ENCODE peak calls at places on chromosome 1, in seven cellular contexts. One of them, this sample, is unnamed.

GRCh38 chr1:208189716-208190115 is 54.5 kb downstream of the PLXNA2 start:
- DNase-seq in upper lobe of right lung: no peak
- DNase-seq in lower lobe of right lung: no peak
- DNase-seq in heart right ventricle: no peak
- DNase-seq in hepatocyte: no peak
- DNase-seq in uterus: no peak
- DNase-seq in astrocyte of the spinal cord: no peak
- DNase-seq in this sample: no peak

GRCh38 chr1:39405358-39405757 is 86.1 kb upstream of the BMP8A start:
- DNase-seq in upper lobe of right lung: no peak
- DNase-seq in lower lobe of right lung: no peak
- DNase-seq in heart right ventricle: no peak
- DNase-seq in hepatocyte: no peak
- DNase-seq in uterus: no peak
- DNase-seq in astrocyte of the spinal cord: no peak
- DNase-seq in this sample: peak

GRCh38 chr1:56644064-56644940 is 812 bp upstream of the PRKAA2 start:
- DNase-seq in upper lobe of right lung: no peak
- DNase-seq in lower lobe of right lung: no peak
- DNase-seq in heart right ventricle: no peak
- DNase-seq in hepatocyte: peak
- DNase-seq in uterus: no peak
- DNase-seq in astrocyte of the spinal cord: peak
- DNase-seq in this sample: peak

GRCh38 chr1:18302788-18303413 is 177.8 kb upstream of the KLHDC7A start:
- DNase-seq in upper lobe of right lung: no peak
- DNase-seq in lower lobe of right lung: no peak
- DNase-seq in heart right ventricle: no peak
- DNase-seq in hepatocyte: no peak
- DNase-seq in uterus: no peak
- DNase-seq in astrocyte of the spinal cord: no peak
- DNase-seq in this sample: no peak

GRCh38 chr1:21553116-21553926 is 44.1 kb downstream of the ALPL start:
- DNase-seq in upper lobe of right lung: no peak
- DNase-seq in lower lobe of right lung: no peak
- DNase-seq in heart right ventricle: no peak
- DNase-seq in hepatocyte: no peak
- DNase-seq in uterus: no peak
- DNase-seq in astrocyte of the spinal cord: peak
- DNase-seq in this sample: peak

GRCh38 chr1:19074361-19074901 is 118.0 kb upstream of the IFFO2 start:
- DNase-seq in upper lobe of right lung: no peak
- DNase-seq in lower lobe of right lung: peak
- DNase-seq in heart right ventricle: no peak
- DNase-seq in hepatocyte: no peak
- DNase-seq in uterus: no peak
- DNase-seq in astrocyte of the spinal cord: no peak
- DNase-seq in this sample: no peak

GRCh38 chr1:192954705-192955265 is 104.4 kb downstream of the UCHL5 start:
- DNase-seq in upper lobe of right lung: no peak
- DNase-seq in lower lobe of right lung: peak
- DNase-seq in heart right ventricle: no peak
- DNase-seq in hepatocyte: peak
- DNase-seq in uterus: no peak
- DNase-seq in astrocyte of the spinal cord: no peak
- DNase-seq in this sample: no peak

GRCh38 chr1:195188821-195189220 is 1419.4 kb downstream of the KCNT2 start:
- DNase-seq in upper lobe of right lung: no peak
- DNase-seq in lower lobe of right lung: no peak
- DNase-seq in heart right ventricle: no peak
- DNase-seq in hepatocyte: no peak
- DNase-seq in uterus: no peak
- DNase-seq in astrocyte of the spinal cord: peak
- DNase-seq in this sample: no peak

GRCh38 chr1:169584483-169585144 is 1.7 kb downstream of the F5 start:
- DNase-seq in upper lobe of right lung: no peak
- DNase-seq in lower lobe of right lung: no peak
- DNase-seq in heart right ventricle: no peak
- DNase-seq in hepatocyte: no peak
- DNase-seq in uterus: no peak
- DNase-seq in astrocyte of the spinal cord: no peak
- DNase-seq in this sample: no peak

GRCh38 chr1:223233410-223234163 is 90.5 kb upstream of the TLR5 start:
- DNase-seq in upper lobe of right lung: no peak
- DNase-seq in lower lobe of right lung: no peak
- DNase-seq in heart right ventricle: peak
- DNase-seq in hepatocyte: peak
- DNase-seq in uterus: no peak
- DNase-seq in astrocyte of the spinal cord: peak
- DNase-seq in this sample: peak

GRCh38 chr1:62436039-62436465 is 797 bp upstream of the USP1 start:
- DNase-seq in upper lobe of right lung: peak
- DNase-seq in lower lobe of right lung: peak
- DNase-seq in heart right ventricle: no peak
- DNase-seq in hepatocyte: no peak
- DNase-seq in uterus: peak
- DNase-seq in astrocyte of the spinal cord: no peak
- DNase-seq in this sample: no peak

GRCh38 chr1:220813013-220813412 is 26.3 kb downstream of the MTARC1 start:
- DNase-seq in upper lobe of right lung: no peak
- DNase-seq in lower lobe of right lung: no peak
- DNase-seq in heart right ventricle: no peak
- DNase-seq in hepatocyte: no peak
- DNase-seq in uterus: no peak
- DNase-seq in astrocyte of the spinal cord: no peak
- DNase-seq in this sample: no peak

GRCh38 chr1:235002706-235003300 is 125.8 kb downstream of the TOMM20 start:
- DNase-seq in upper lobe of right lung: no peak
- DNase-seq in lower lobe of right lung: no peak
- DNase-seq in heart right ventricle: no peak
- DNase-seq in hepatocyte: no peak
- DNase-seq in uterus: no peak
- DNase-seq in astrocyte of the spinal cord: no peak
- DNase-seq in this sample: no peak

GRCh38 chr1:212640223-212640885 is 31.8 kb downstream of the ATF3 start:
- DNase-seq in upper lobe of right lung: no peak
- DNase-seq in lower lobe of right lung: no peak
- DNase-seq in heart right ventricle: no peak
- DNase-seq in hepatocyte: no peak
- DNase-seq in uterus: no peak
- DNase-seq in astrocyte of the spinal cord: no peak
- DNase-seq in this sample: no peak

GRCh38 chr1:1462318-1462966 is 9.1 kb upstream of the ATAD3B start:
- DNase-seq in upper lobe of right lung: peak
- DNase-seq in lower lobe of right lung: peak
- DNase-seq in heart right ventricle: peak
- DNase-seq in hepatocyte: no peak
- DNase-seq in uterus: no peak
- DNase-seq in astrocyte of the spinal cord: no peak
- DNase-seq in this sample: peak

GRCh38 chr1:36612121-36612520 is 129.4 kb upstream of the CSF3R start:
- DNase-seq in upper lobe of right lung: no peak
- DNase-seq in lower lobe of right lung: no peak
- DNase-seq in heart right ventricle: no peak
- DNase-seq in hepatocyte: peak
- DNase-seq in uterus: no peak
- DNase-seq in astrocyte of the spinal cord: no peak
- DNase-seq in this sample: no peak

GRCh38 chr1:178310685-178311105 is 186.1 kb downstream of the CLEC20A start:
- DNase-seq in upper lobe of right lung: no peak
- DNase-seq in lower lobe of right lung: no peak
- DNase-seq in heart right ventricle: no peak
- DNase-seq in hepatocyte: peak
- DNase-seq in uterus: no peak
- DNase-seq in astrocyte of the spinal cord: peak
- DNase-seq in this sample: peak

GRCh38 chr1:3799976-3800685 is 3.8 kb upstream of the LRRC47 start:
- DNase-seq in upper lobe of right lung: no peak
- DNase-seq in lower lobe of right lung: peak
- DNase-seq in heart right ventricle: no peak
- DNase-seq in hepatocyte: no peak
- DNase-seq in uterus: no peak
- DNase-seq in astrocyte of the spinal cord: no peak
- DNase-seq in this sample: no peak

GRCh38 chr1:3790501-3790923 is 5.8 kb downstream of the LRRC47 start:
- DNase-seq in upper lobe of right lung: no peak
- DNase-seq in lower lobe of right lung: peak
- DNase-seq in heart right ventricle: no peak
- DNase-seq in hepatocyte: no peak
- DNase-seq in uterus: no peak
- DNase-seq in astrocyte of the spinal cord: no peak
- DNase-seq in this sample: no peak

GRCh38 chr1:3790952-3791351 is 5.3 kb downstream of the LRRC47 start:
- DNase-seq in upper lobe of right lung: no peak
- DNase-seq in lower lobe of right lung: peak
- DNase-seq in heart right ventricle: no peak
- DNase-seq in hepatocyte: no peak
- DNase-seq in uterus: no peak
- DNase-seq in astrocyte of the spinal cord: no peak
- DNase-seq in this sample: no peak

GRCh38 chr1:3795453-3796214 is 664 bp downstream of the LRRC47 start:
- DNase-seq in upper lobe of right lung: no peak
- DNase-seq in lower lobe of right lung: peak
- DNase-seq in heart right ventricle: no peak
- DNase-seq in hepatocyte: no peak
- DNase-seq in uterus: no peak
- DNase-seq in astrocyte of the spinal cord: no peak
- DNase-seq in this sample: no peak

DNA sequence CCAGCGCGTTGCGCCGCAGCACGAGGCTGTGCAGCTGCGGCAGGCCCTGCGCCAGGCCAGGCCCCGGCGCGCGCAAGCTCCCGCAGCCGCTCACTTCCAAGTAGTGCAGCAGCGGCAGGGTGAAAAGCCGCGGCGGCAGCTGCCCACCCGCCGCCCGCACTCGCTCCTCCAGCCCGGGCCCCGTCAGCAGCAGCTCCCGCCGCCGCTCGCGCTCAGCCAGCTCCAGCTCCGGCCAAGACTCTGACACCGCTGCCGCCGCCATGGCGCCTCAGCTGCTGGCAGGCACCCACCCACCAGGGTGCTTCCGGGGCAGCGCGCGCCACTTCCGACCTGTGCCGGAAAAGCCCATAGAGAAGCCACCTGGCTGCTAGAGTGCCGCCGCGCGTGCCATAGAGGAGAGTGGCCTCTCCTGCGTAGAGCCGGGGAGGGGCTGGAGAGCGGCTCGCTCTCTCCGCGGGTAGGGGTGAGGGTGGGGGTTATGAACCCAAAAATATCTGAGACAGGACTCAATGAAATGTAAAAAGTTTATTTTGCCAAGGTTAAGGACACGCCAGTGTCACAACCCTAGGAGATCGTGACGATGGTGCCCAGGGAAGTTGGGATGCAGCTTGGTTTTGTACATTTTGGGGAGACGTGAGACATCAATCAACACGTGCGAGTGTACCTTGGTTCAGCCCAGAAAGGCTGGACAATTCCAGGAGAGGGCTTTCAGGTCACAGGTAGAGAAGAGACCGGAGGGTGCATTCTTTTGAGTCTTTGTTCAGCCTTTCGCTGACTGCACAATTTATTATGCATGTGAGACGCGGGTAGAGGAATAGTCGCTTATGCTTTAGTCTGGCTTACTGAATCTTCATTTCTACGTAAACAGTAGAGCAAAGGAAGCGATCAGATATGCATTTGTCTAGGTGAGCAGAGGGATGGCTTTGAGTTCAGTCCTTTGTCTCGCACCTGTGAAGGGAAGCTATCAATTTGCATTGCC is at the start of gene LRRC47:
- DNase-seq in upper lobe of right lung: peak
- DNase-seq in lower lobe of right lung: peak
- DNase-seq in heart right ventricle: peak
- DNase-seq in hepatocyte: peak
- DNase-seq in uterus: peak
- DNase-seq in astrocyte of the spinal cord: peak
- DNase-seq in this sample: peak
- TF ChIP-seq CTCF in upper lobe of right lung: no peak
- TF ChIP-seq CTCF in lower lobe of right lung: no peak
- TF ChIP-seq CTCF in heart right ventricle: peak
- TF ChIP-seq CTCF in hepatocyte: no peak
- TF ChIP-seq CTCF in uterus: no peak
- TF ChIP-seq CTCF in astrocyte of the spinal cord: no peak
- TF ChIP-seq CTCF in this sample: no peak

DNA sequence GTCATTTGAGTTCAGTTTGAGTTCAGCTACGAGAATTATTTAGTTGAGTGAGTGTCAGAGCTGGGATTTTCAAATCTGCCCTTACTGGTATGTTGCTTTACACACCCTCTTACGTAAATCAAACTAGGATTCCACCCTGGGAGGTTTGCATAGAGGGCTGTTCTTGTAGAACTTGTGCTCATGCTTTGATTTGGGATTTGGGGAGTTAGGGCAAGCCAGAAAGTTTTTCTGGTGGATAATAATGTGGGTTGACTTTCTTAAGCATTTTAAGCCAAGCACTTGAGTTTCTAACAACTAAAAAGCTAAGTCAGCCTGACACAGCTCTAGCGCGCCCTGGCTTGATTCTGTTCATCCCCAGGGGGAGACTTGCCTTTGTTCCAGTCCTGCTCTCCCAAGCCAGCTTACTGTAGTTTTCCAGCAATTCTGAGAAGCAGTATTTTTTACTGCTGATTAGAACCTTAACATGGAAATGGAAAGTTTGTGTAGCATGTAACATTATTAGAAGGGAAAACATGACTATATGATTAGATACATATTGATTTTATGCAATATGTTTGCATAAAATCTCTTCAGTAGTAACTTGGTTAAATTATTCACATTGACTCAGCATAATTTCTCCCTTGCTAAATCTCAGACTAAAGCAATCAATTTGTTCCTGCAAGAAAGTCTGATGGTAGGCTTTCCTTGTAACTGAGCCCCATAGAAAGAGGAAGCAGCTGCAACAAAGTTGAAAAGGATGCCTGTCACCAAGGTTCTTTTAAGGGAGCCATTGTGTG is 11.1 kb upstream of the PGD start:
- DNase-seq in upper lobe of right lung: no peak
- DNase-seq in lower lobe of right lung: no peak
- DNase-seq in heart right ventricle: peak
- DNase-seq in hepatocyte: peak
- DNase-seq in uterus: peak
- DNase-seq in astrocyte of the spinal cord: peak
- DNase-seq in this sample: peak
- H3K4me3 ChIP-seq in upper lobe of right lung: peak
- H3K4me3 ChIP-seq in lower lobe of right lung: no peak
- H3K4me3 ChIP-seq in heart right ventricle: peak
- H3K4me3 ChIP-seq in hepatocyte: no peak
- H3K4me3 ChIP-seq in uterus: no peak
- H3K4me3 ChIP-seq in astrocyte of the spinal cord: peak
- H3K4me3 ChIP-seq in this sample: peak

GRCh38 chr1:115677570-115677969 is 35.8 kb downstream of the VANGL1 start:
- DNase-seq in upper lobe of right lung: no peak
- DNase-seq in lower lobe of right lung: no peak
- DNase-seq in heart right ventricle: no peak
- DNase-seq in hepatocyte: no peak
- DNase-seq in uterus: no peak
- DNase-seq in astrocyte of the spinal cord: no peak
- DNase-seq in this sample: no peak
- TF ChIP-seq CTCF in upper lobe of right lung: peak
- TF ChIP-seq CTCF in lower lobe of right lung: peak
- TF ChIP-seq CTCF in heart right ventricle: no peak
- TF ChIP-seq CTCF in hepatocyte: no peak
- TF ChIP-seq CTCF in uterus: no peak
- TF ChIP-seq CTCF in astrocyte of the spinal cord: peak
- TF ChIP-seq CTCF in this sample: no peak

GRCh38 chr1:15961492-15961891 is 14.4 kb downstream of the ZBTB17 start:
- DNase-seq in upper lobe of right lung: no peak
- DNase-seq in lower lobe of right lung: no peak
- DNase-seq in heart right ventricle: no peak
- DNase-seq in hepatocyte: no peak
- DNase-seq in uterus: no peak
- DNase-seq in astrocyte of the spinal cord: no peak
- DNase-seq in this sample: no peak
- H3K4me3 ChIP-seq in upper lobe of right lung: no peak
- H3K4me3 ChIP-seq in lower lobe of right lung: no peak
- H3K4me3 ChIP-seq in heart right ventricle: no peak
- H3K4me3 ChIP-seq in hepatocyte: no peak
- H3K4me3 ChIP-seq in uterus: no peak
- H3K4me3 ChIP-seq in astrocyte of the spinal cord: no peak
- H3K4me3 ChIP-seq in this sample: no peak

This sample was measured in fibroblast of the aortic adventitia.